ENCODE peak calls at places on chromosomes 12 and 14, in nine cellular contexts. C is activated T-cell treated with anti-CD3 and anti-CD28 coated beads for 1 hour, Y is ELF-1, V is AG10803, S is AG08396, G is NCI-H1105, H is lower leg skin, Q is lung microvascular endothelial cell, N is T-helper 2 cell. K is an unnamed sample.

GRCh38 chr12:130537051-130537450 is 179.0 kb downstream of the RIMBP2 start:
- DNase-seq in V (no peak), Q (no peak), G (peak; percentile 29), S (no peak), Y (no peak), H (no peak), N (no peak), C (no peak), K (no peak)

GRCh38 chr12:13941258-13942249 is 39.8 kb downstream of the GRIN2B start:
- DNase-seq in Q (peak; percentile 51), V (peak; percentile 40), H (peak; percentile 17), G (peak; percentile 51), Y (peak; percentile 74), N (peak; percentile 14), C (no peak), S (peak; percentile 13), K (peak; percentile 34)

GRCh38 chr12:81758421-81759214 is 532 bp downstream of the PPFIA2 start:
- DNase-seq in G (peak; percentile 57), N (peak; percentile 6), V (peak; percentile 10), Q (no peak), Y (peak; percentile 41), H (no peak), S (peak; percentile 16), C (no peak), K (peak; percentile 11)

GRCh38 chr12:115362319-115362976 is 678.5 kb upstream of the TBX3 start:
- DNase-seq in N (no peak), G (no peak), C (no peak), H (no peak), Q (no peak), V (peak; percentile 60), S (no peak), Y (no peak), K (no peak)

GRCh38 chr14:103372552-103373304 is 12.5 kb upstream of the MARK3 start:
- DNase-seq in V (peak; percentile 82), C (no peak), H (no peak), G (no peak), Y (peak; percentile 40), N (no peak), Q (peak; percentile 29), S (peak; percentile 92), K (no peak)

GRCh38 chr12:164207-164606 is 49.8 kb downstream of the SLC6A12 start:
- DNase-seq in V (no peak), S (no peak), N (no peak), Y (no peak), C (no peak), H (no peak), Q (no peak), G (no peak), K (no peak)

GRCh38 chr12:114257687-114258086 is 148.3 kb downstream of the TBX5 start:
- DNase-seq in S (no peak), Y (no peak), V (no peak), H (no peak), G (no peak), N (no peak), C (no peak), Q (no peak), K (no peak)

GRCh38 chr12:78035913-78036658 is 205.4 kb downstream of the NAV3 start:
- DNase-seq in Y (no peak), H (no peak), N (no peak), Q (peak; percentile 57), C (no peak), S (peak; percentile 23), V (peak; percentile 15), G (peak; percentile 9), K (no peak)

GRCh38 chr12:120678572-120678971 is 8.4 kb upstream of the MLEC start:
- DNase-seq in Q (no peak), C (no peak), G (no peak), Y (no peak), S (no peak), N (peak; percentile 45), H (no peak), V (no peak), K (no peak)

GRCh38 chr14:24080888-24081738 is 9.8 kb downstream of the CPNE6 start:
- DNase-seq in G (peak; percentile 48), V (peak; percentile 8), C (peak; percentile 59), Y (peak; percentile 42), N (peak; percentile 79), H (no peak), S (peak; percentile 77), Q (peak; percentile 39), K (no peak)

GRCh38 chr12:43737646-43738045 is 20.9 kb downstream of the PUS7L start:
- DNase-seq in N (no peak), Q (no peak), S (no peak), Y (no peak), G (no peak), V (peak; percentile 25), C (no peak), H (no peak), K (no peak)

GRCh38 chr12:7374423-7375144 is 69.4 kb downstream of the CD163L1 start:
- DNase-seq in H (no peak), C (no peak), N (peak; percentile 29), V (peak; percentile 48), Y (peak; percentile 62), G (peak; percentile 16), Q (peak; percentile 75), S (peak; percentile 63), K (no peak)

GRCh38 chr14:79502751-79503148 is 708.6 kb downstream of the DIO2 start:
- DNase-seq in S (no peak), Q (no peak), C (no peak), V (no peak), Y (no peak), G (no peak), H (no peak), N (no peak), K (no peak)

GRCh38 chr14:49051328-49052060 is 534.7 kb downstream of the RPS29 start:
- DNase-seq in S (no peak), C (no peak), Q (no peak), N (no peak), H (no peak), V (peak; percentile 58), Y (no peak), G (no peak), K (no peak)

GRCh38 chr12:94841171-94841570 is 162.3 kb downstream of the NDUFA12 start:
- DNase-seq in N (no peak), C (no peak), Q (no peak), V (no peak), Y (no peak), S (no peak), G (peak; percentile 50), H (no peak), K (no peak)

GRCh38 chr12:7154042-7154441 is 23.9 kb downstream of the CLSTN3 start:
- DNase-seq in H (no peak), S (no peak), C (no peak), G (no peak), V (no peak), N (no peak), Q (no peak), Y (peak; percentile 19), K (peak; percentile 56)

GRCh38 chr14:60090864-60091519 is 731 bp upstream of the PCNX4 start:
- DNase-seq in G (peak; percentile 78), N (peak; percentile 51), H (no peak), C (peak; percentile 6), Q (peak; percentile 32), S (peak; percentile 60), Y (peak; percentile 14), V (peak; percentile 69), K (peak; percentile 91)

GRCh38 chr12:2248901-2249381 is 196.2 kb downstream of the CACNA1C start:
- DNase-seq in H (no peak), C (no peak), S (no peak), Y (no peak), V (peak; percentile 73), G (peak; percentile 59), Q (no peak), N (peak; percentile 73), K (peak; percentile 82)

GRCh38 chr12:69701821-69702220 is 2.7 kb upstream of the BEST3 start:
- DNase-seq in N (no peak), Y (no peak), V (no peak), G (peak; percentile 62), C (no peak), Q (no peak), S (no peak), H (no peak), K (no peak)

GRCh38 chr12:102484732-102485069 is 4.3 kb upstream of the IGF1 start:
- DNase-seq in N (no peak), C (no peak), G (no peak), V (no peak), Q (no peak), S (no peak), H (no peak), Y (no peak), K (no peak)

GRCh38 chr12:104670439-104671406 is 214.0 kb downstream of the CHST11 start:
- DNase-seq in G (no peak), C (no peak), S (no peak), H (peak; percentile 42), Y (no peak), V (no peak), Q (no peak), N (peak; percentile 44), K (no peak)

GRCh38 chr14:102418853-102419240 is 56.1 kb downstream of the TECPR2 start:
- DNase-seq in Y (no peak), C (no peak), Q (no peak), G (no peak), S (no peak), H (no peak), V (no peak), N (no peak), K (no peak)